ENCODE peak calls at places on chromosome 2, in six cellular contexts. V is GM06990, C is tibial nerve, Q is fibroblast of lung, P is SK-N-SH, X is astrocyte of the cerebellum. U is an unnamed sample.

GRCh38 chr2:85541753-85542457 is 2.9 kb downstream of the MAT2A start:
- DNase-seq in V (no peak), C (no peak), Q (peak), P (no peak), X (no peak), U (no peak)

GRCh38 chr2:179422037-179422643 is 157.5 kb upstream of the SESTD1 start:
- DNase-seq in V (no peak), C (peak), Q (peak), P (peak), X (peak), U (peak)

GRCh38 chr2:144458536-144458935 is 61.4 kb downstream of the ZEB2 start:
- DNase-seq in V (no peak), C (no peak), Q (no peak), P (no peak), X (no peak), U (no peak)

GRCh38 chr2:33477473-33478468 is 1.3 kb downstream of the RASGRP3 start:
- DNase-seq in V (no peak), C (peak), Q (no peak), P (no peak), X (no peak), U (no peak)

GRCh38 chr2:177543007-177543760 is 150.6 kb downstream of the AGPS start:
- DNase-seq in V (no peak), C (peak), Q (peak), P (no peak), X (peak), U (no peak)

GRCh38 chr2:176446718-176447414 is 177.6 kb downstream of the MTX2 start:
- DNase-seq in V (no peak), C (no peak), Q (no peak), P (no peak), X (no peak), U (no peak)

GRCh38 chr2:24048662-24049484 is 668 bp upstream of the FKBP1B start:
- DNase-seq in V (no peak), C (no peak), Q (no peak), P (peak), X (no peak), U (no peak)

GRCh38 chr2:154193246-154193645 is 321.5 kb downstream of the GALNT13 start:
- DNase-seq in V (no peak), C (no peak), Q (no peak), P (no peak), X (no peak), U (no peak)

GRCh38 chr2:46747297-46747818 is 168.2 kb downstream of the MCFD2 start:
- DNase-seq in V (no peak), C (no peak), Q (peak), P (no peak), X (peak), U (no peak)

GRCh38 chr2:62597323-62597722 is 91.3 kb upstream of the TMEM17 start:
- DNase-seq in V (no peak), C (peak), Q (peak), P (no peak), X (peak), U (no peak)

GRCh38 chr2:191051825-191052778 is 38.1 kb upstream of the STAT1 start:
- DNase-seq in V (no peak), C (peak), Q (peak), P (peak), X (peak), U (no peak)

GRCh38 chr2:105775809-105776559 is 31.3 kb downstream of the NCK2 start:
- DNase-seq in V (no peak), C (no peak), Q (no peak), P (peak), X (no peak), U (peak)

GRCh38 chr2:144996225-144996795 is 476.4 kb upstream of the ZEB2 start:
- DNase-seq in V (no peak), C (no peak), Q (peak), P (no peak), X (peak), U (no peak)

GRCh38 chr2:6143812-6144211 is 451.6 kb downstream of the SOX11 start:
- DNase-seq in V (no peak), C (no peak), Q (peak), P (no peak), X (no peak), U (no peak)

GRCh38 chr2:6139916-6140315 is 447.7 kb downstream of the SOX11 start:
- DNase-seq in V (no peak), C (no peak), Q (no peak), P (no peak), X (no peak), U (no peak)

GRCh38 chr2:6140509-6140908 is 448.3 kb downstream of the SOX11 start:
- DNase-seq in V (no peak), C (no peak), Q (no peak), P (no peak), X (no peak), U (no peak)

GRCh38 chr2:6139142-6139541 is 447.0 kb downstream of the SOX11 start:
- DNase-seq in V (no peak), C (no peak), Q (no peak), P (no peak), X (no peak), U (no peak)
- H3K4me3 ChIP-seq in V (no peak), C (no peak), Q (no peak), P (no peak), X (no peak), U (no peak)

GRCh38 chr2:37809525-37809924 is 115.6 kb upstream of the RMDN2 start:
- DNase-seq in V (no peak), C (peak), Q (peak), P (peak), X (peak), U (no peak)
- TF ChIP-seq CTCF in V (peak), C (peak), Q (peak), P (peak), X (peak), U (peak)

GRCh38 chr2:316381-316780 is 28.5 kb upstream of the ALKAL2 start:
- DNase-seq in V (no peak), C (no peak), Q (no peak), P (no peak), X (no peak), U (no peak)
- H3K4me3 ChIP-seq in V (no peak), C (no peak), Q (no peak), P (no peak), X (no peak), U (no peak)

DNA sequence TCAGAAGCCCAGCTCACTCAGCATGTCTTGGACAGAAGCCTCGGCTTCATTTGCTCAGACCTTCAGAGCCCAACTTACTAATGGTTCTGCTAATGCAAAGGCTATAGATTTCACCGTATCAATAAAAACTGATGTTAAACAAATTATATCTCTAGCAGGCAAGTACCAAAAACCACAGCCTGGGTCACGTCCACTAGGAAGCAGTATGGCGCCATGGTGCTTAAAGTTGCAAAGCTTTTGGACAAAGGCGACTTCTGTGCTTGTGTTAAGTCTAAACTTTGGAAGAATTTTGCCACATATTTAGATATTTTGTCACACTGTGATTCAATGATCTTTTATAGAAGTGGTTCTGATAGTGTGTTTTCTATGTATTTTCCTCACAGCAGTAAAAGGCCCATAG is 276.8 kb upstream of the PARD3B start:
- DNase-seq in V (no peak), C (no peak), Q (no peak), P (no peak), X (no peak), U (no peak)
- TF ChIP-seq CTCF in V (no peak), C (no peak), Q (no peak), P (no peak), X (no peak), U (no peak)

GRCh38 chr2:15169326-15170038 is 391.7 kb downstream of the NBAS start:
- DNase-seq in V (no peak), C (no peak), Q (peak), P (peak), X (peak), U (peak)
- H3K4me3 ChIP-seq in V (no peak), C (no peak), Q (no peak), P (peak), X (peak), U (no peak)

GRCh38 chr2:96239091-96239490 is 26.7 kb downstream of the TMEM127 start:
- DNase-seq in V (no peak), C (no peak), Q (no peak), P (no peak), X (no peak), U (no peak)

GRCh38 chr2:96231316-96231715 is 22.7 kb upstream of the STARD7 start:
- DNase-seq in V (no peak), C (no peak), Q (no peak), P (no peak), X (no peak), U (no peak)

GRCh38 chr2:96236882-96237281 is 28.3 kb upstream of the STARD7 start:
- DNase-seq in V (no peak), C (no peak), Q (no peak), P (no peak), X (no peak), U (no peak)

GRCh38 chr2:96238266-96238665 is 27.5 kb downstream of the TMEM127 start:
- DNase-seq in V (no peak), C (no peak), Q (no peak), P (no peak), X (no peak), U (no peak)

GRCh38 chr2:96233880-96234316 is 25.3 kb upstream of the STARD7 start:
- DNase-seq in V (peak), C (no peak), Q (no peak), P (no peak), X (no peak), U (no peak)
- TF ChIP-seq CTCF in V (peak), C (no peak), Q (no peak), P (no peak), X (no peak), U (no peak)

GRCh38 chr2:215856080-215856479 is 157.3 kb downstream of the MREG start:
- DNase-seq in V (no peak), C (no peak), Q (no peak), P (no peak), X (no peak), U (no peak)
- H3K4me3 ChIP-seq in V (no peak), C (no peak), Q (no peak), P (no peak), X (no peak), U (no peak)